ENCODE peak calls at places on chromosome 5, in ten cellular contexts. Y is pancreas; G is GM03348; J is NCI-H345; P is effector memory CD4-positive, alpha-beta T cell; T is GM23248; O is cardiac fibroblast; S is T follicular helper cell; D is CD8-positive, alpha-beta T cell; N is fibroblast of lung. A is an unnamed sample.

GRCh38 chr5:107687937-107688336 is 17.2 kb upstream of the EFNA5 start:
- DNase-seq in Y (no peak), G (no peak), J (no peak), P (no peak), T (no peak), O (no peak), S (no peak), D (no peak), N (no peak), A (no peak)

GRCh38 chr5:181224390-181225234 is 1.5 kb downstream of the TRIM41 start:
- DNase-seq in Y (no peak), G (no peak), J (no peak), P (no peak), T (no peak), O (no peak), S (no peak), D (peak), N (no peak), A (no peak)

GRCh38 chr5:132506094-132506692 is 15.6 kb upstream of the IRF1 start:
- DNase-seq in Y (no peak), G (peak), J (no peak), P (no peak), T (peak), O (peak), S (no peak), D (no peak), N (peak), A (no peak)

GRCh38 chr5:123865641-123866040 is 353.7 kb downstream of the CSNK1G3 start:
- DNase-seq in Y (no peak), G (no peak), J (no peak), P (no peak), T (peak), O (no peak), S (no peak), D (no peak), N (no peak), A (no peak)

GRCh38 chr5:88269222-88269771 is 652 bp upstream of the TMEM161B start:
- DNase-seq in Y (peak), G (peak), J (no peak), P (peak), T (peak), O (peak), S (peak), D (peak), N (peak), A (no peak)

GRCh38 chr5:135488727-135489465 is 36.7 kb upstream of the TIFAB start:
- DNase-seq in Y (no peak), G (peak), J (peak), P (no peak), T (peak), O (peak), S (no peak), D (no peak), N (peak), A (no peak)

GRCh38 chr5:124996764-124997077 is 250.3 kb upstream of the ZNF608 start:
- DNase-seq in Y (no peak), G (no peak), J (no peak), P (no peak), T (peak), O (peak), S (no peak), D (no peak), N (no peak), A (no peak)

GRCh38 chr5:68041293-68041692 is 174.3 kb upstream of the PIK3R1 start:
- DNase-seq in Y (no peak), G (no peak), J (no peak), P (no peak), T (no peak), O (no peak), S (no peak), D (no peak), N (no peak), A (no peak)

GRCh38 chr5:98741926-98742325 is 31.5 kb upstream of the RGMB start:
- DNase-seq in Y (no peak), G (no peak), J (no peak), P (no peak), T (no peak), O (no peak), S (no peak), D (no peak), N (no peak), A (no peak)

GRCh38 chr5:38104497-38105230 is 153.7 kb upstream of the EGFLAM start:
- DNase-seq in Y (peak), G (no peak), J (no peak), P (no peak), T (no peak), O (no peak), S (no peak), D (no peak), N (no peak), A (no peak)

GRCh38 chr5:14383923-14384322 is 197.7 kb upstream of the OTULINL start:
- DNase-seq in Y (no peak), G (no peak), J (no peak), P (no peak), T (no peak), O (no peak), S (no peak), D (no peak), N (no peak), A (no peak)

GRCh38 chr5:178449163-178450060 is 140.8 kb downstream of the COL23A1 start:
- DNase-seq in Y (no peak), G (no peak), J (no peak), P (no peak), T (no peak), O (no peak), S (no peak), D (no peak), N (no peak), A (no peak)

GRCh38 chr5:66779535-66779934 is 183.3 kb downstream of the MAST4 start:
- DNase-seq in Y (no peak), G (peak), J (no peak), P (no peak), T (peak), O (no peak), S (no peak), D (no peak), N (no peak), A (no peak)